ENCODE peak calls at places on chromosomes 4 and X, in eight cellular contexts. R, B, D, A, K, X, G and S are unnamed samples.

GRCh38 chr4:25075851-25076250 is 45.1 kb upstream of the LGI2 start:
- DNase-seq in R (no peak), B (no peak), D (no peak), A (no peak), K (no peak), X (no peak), G (no peak), S (no peak)

GRCh38 chrX:43676960-43677582 is 21.0 kb downstream of the MAOA start:
- DNase-seq in R (no peak), B (no peak), D (no peak), A (no peak), K (no peak), X (no peak), G (no peak), S (no peak)

GRCh38 chrX:10619311-10620015 is 922 bp downstream of the MID1 start:
- DNase-seq in R (no peak), B (no peak), D (no peak), A (no peak), K (peak; percentile 23), X (no peak), G (no peak), S (no peak)

GRCh38 chr4:4387531-4388311 is 819 bp downstream of the NSG1 start:
- DNase-seq in R (no peak), B (no peak), D (no peak), A (no peak), K (no peak), X (no peak), G (peak; percentile 74), S (no peak)

GRCh38 chr4:175614880-175615279 is 197.2 kb downstream of the GPM6A start:
- DNase-seq in R (no peak), B (no peak), D (no peak), A (no peak), K (no peak), X (no peak), G (no peak), S (no peak)

GRCh38 chrX:111585337-111585736 is 73.9 kb downstream of the SERTM2 start:
- DNase-seq in R (no peak), B (no peak), D (no peak), A (no peak), K (no peak), X (no peak), G (no peak), S (no peak)

GRCh38 chr4:68180858-68181531 is 51.3 kb upstream of the TMPRSS11F start:
- DNase-seq in R (no peak), B (no peak), D (no peak), A (no peak), K (no peak), X (no peak), G (no peak), S (no peak)

GRCh38 chr4:158812543-158812942 is 43.7 kb downstream of the FNIP2 start:
- DNase-seq in R (no peak), B (no peak), D (no peak), A (no peak), K (no peak), X (no peak), G (no peak), S (no peak)

GRCh38 chr4:77052352-77052751 is 23.4 kb downstream of the CCNI start:
- DNase-seq in R (no peak), B (no peak), D (peak; percentile 69), A (no peak), K (no peak), X (no peak), G (peak; percentile 69), S (peak; percentile 28)

GRCh38 chr4:154626793-154627484 is 14.5 kb upstream of the FGG start:
- DNase-seq in R (peak; percentile 36), B (peak; percentile 36), D (peak; percentile 6), A (peak; percentile 73), K (no peak), X (no peak), G (peak; percentile 27), S (peak; percentile 54)

GRCh38 chrX:22276781-22277180 is 4.1 kb downstream of the CBLL2 start:
- DNase-seq in R (no peak), B (no peak), D (peak; percentile 17), A (no peak), K (no peak), X (no peak), G (no peak), S (no peak)

GRCh38 chrX:132119821-132120220 is 8.0 kb downstream of the FRMD7 start:
- DNase-seq in R (no peak), B (no peak), D (no peak), A (no peak), K (no peak), X (no peak), G (no peak), S (peak; percentile 58)

GRCh38 chr4:27006247-27006603 is 145.6 kb downstream of the STIM2 start:
- DNase-seq in R (no peak), B (no peak), D (peak; percentile 36), A (no peak), K (no peak), X (no peak), G (no peak), S (no peak)
- H3K4me3 ChIP-seq in R (no peak overlapping the region), B (no peak overlapping the region), D (no peak overlapping the region), A (no peak overlapping the region), K (no peak overlapping the region), X (no peak overlapping the region), G (no peak overlapping the region), S (no peak overlapping the region)

GRCh38 chr4:102734591-102735385 is 26.0 kb downstream of the MANBA start:
- DNase-seq in R (no peak), B (no peak), D (peak; percentile 84), A (no peak), K (no peak), X (no peak), G (no peak), S (no peak)
- H3K27ac ChIP-seq in R (no peak overlapping the region), B (peak overlapping the region; percentile 43), D (peak overlapping the region; percentile 68), A (no peak overlapping the region), K (no peak overlapping the region), X (no peak overlapping the region), G (no peak overlapping the region), S (no peak overlapping the region)

GRCh38 chrX:13763489-13763888 is 28.9 kb downstream of the OFD1 start:
- DNase-seq in R (peak; percentile 33), B (peak; percentile 45), D (no peak), A (peak; percentile 48), K (peak; percentile 46), X (no peak), G (no peak), S (peak; percentile 33)
- TF ChIP-seq CTCF in R (no peak), B (no peak), D (no peak), A (no peak), K (no peak), X (no peak), G (no peak), S (no peak)

GRCh38 chr4:83709627-83710026 is 173.7 kb downstream of the GPAT3 start:
- DNase-seq in R (no peak), B (no peak), D (no peak), A (no peak), K (no peak), X (no peak), G (no peak), S (no peak)

GRCh38 chr4:83704786-83705185 is 168.9 kb downstream of the GPAT3 start:
- DNase-seq in R (no peak), B (no peak), D (no peak), A (no peak), K (no peak), X (no peak), G (no peak), S (no peak)

GRCh38 chr4:83708500-83709175 is 172.7 kb downstream of the GPAT3 start:
- DNase-seq in R (no peak), B (no peak), D (no peak), A (no peak), K (no peak), X (no peak), G (no peak), S (no peak)
- H3K4me3 ChIP-seq in R (no peak overlapping the region), B (no peak overlapping the region), D (no peak overlapping the region), A (no peak overlapping the region), K (no peak overlapping the region), X (no peak overlapping the region), G (no peak overlapping the region), S (no peak overlapping the region)

DNA sequence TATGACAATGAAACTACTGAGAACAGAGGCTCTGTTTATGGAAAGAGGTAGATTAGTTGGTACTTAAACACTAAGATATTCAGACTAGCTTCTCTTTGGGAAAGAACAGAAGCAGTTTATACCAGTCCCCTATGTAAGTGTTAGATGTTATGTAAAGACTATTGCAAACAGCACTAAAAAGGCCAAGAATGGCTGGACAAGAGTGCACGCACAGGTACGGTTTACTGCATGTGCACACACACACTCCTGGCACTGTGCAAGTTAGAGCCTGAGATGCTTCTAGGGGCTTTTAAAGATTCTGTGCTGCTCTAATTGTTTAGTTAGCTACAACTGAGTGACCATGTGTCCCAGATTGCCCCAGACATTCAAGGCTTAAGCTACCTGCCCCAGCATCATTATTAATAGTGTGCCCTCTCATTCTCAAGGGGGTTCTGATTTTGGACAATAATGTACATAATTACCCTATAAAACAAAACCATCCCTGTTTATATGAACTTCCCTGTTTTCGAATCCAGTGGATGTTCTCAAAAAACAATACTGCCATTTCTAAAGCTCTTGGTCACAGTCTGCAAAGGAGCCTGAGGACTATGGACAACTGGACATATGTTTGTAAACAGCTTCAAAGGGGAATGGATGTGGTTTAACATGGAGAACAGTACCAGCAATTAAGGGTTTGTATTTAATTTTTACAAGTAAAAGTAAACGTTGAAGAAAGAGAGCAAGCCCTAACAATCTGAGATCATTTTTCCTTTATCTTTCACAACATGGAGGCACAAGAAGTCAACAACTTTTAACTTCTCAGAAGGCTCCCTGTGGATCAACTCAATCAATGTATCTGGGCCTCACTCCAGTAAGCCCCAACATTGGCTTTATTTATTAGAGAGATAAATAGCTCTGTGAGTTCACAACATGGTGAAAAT is 2.0 kb downstream of the SETD7 start:
- DNase-seq in R (no peak), B (no peak), D (no peak), A (no peak), K (no peak), X (no peak), G (no peak), S (no peak)
- H3K27ac ChIP-seq in R (peak overlapping the region; percentile 96), B (peak overlapping the region; percentile 91), D (no peak overlapping the region), A (peak overlapping the region; percentile 99), K (peak overlapping the region; percentile 96), X (peak overlapping the region; percentile 94), G (no peak overlapping the region), S (peak overlapping the region; percentile 98)

GRCh38 chr4:114535725-114536124 is 62.9 kb upstream of the UGT8 start:
- DNase-seq in R (no peak), B (no peak), D (no peak), A (no peak), K (no peak), X (no peak), G (no peak), S (no peak)

GRCh38 chr4:114538012-114538617 is 60.5 kb upstream of the UGT8 start:
- DNase-seq in R (no peak), B (no peak), D (no peak), A (no peak), K (no peak), X (no peak), G (no peak), S (no peak)

DNA sequence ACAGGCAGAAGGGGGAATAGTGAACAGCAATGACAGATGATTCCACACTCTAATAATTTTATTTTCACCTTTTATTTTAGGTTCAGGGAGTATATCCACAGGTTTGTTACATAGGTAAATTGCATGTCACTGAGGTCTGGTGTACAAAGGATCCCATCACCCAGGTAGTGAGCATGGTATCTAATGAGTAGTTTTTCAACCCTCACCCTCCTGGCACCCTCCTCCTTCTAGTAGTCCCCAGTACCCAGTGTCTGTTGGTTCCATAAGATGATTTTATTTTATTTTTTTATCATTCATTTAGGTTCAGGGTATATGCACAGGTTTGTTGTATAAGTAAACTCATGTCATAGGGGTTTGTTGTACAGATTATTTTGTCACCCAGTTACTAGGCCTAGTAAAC is 58.6 kb upstream of the UGT8 start:
- DNase-seq in R (no peak), B (no peak), D (no peak), A (no peak), K (no peak), X (no peak), G (no peak), S (no peak)
- TF ChIP-seq CTCF in R (no peak), B (no peak), D (no peak), A (no peak), K (no peak), X (no peak), G (no peak), S (no peak)